ENCODE peak calls at places on chromosomes 3 and 15, in ten cellular contexts. B is cardiac fibroblast, V is dorsolateral prefrontal cortex, T is Peyer's patch, P is astrocyte of the spinal cord, U is upper lobe of left lung, S is H9, X is tibial artery, H is thoracic aorta, J is tibial nerve. C is an unnamed sample.

GRCh38 chr15:95604634-95605036 is 725.9 kb upstream of the NR2F2 start:
- DNase-seq in B (peak; percentile 97), V (no peak), T (no peak), P (peak; percentile 85), U (no peak), S (no peak), X (no peak), H (no peak), J (peak; percentile 30), C (no peak)

GRCh38 chr3:149016242-149016641 is 24.9 kb downstream of the GYG1 start:
- DNase-seq in B (no peak), V (no peak), T (no peak), P (no peak), U (no peak), S (no peak), X (no peak), H (no peak), J (no peak), C (no peak)

GRCh38 chr3:142500211-142500610 is 52.4 kb upstream of the XRN1 start:
- DNase-seq in B (no peak), V (no peak), T (no peak), P (no peak), U (no peak), S (no peak), X (no peak), H (no peak), J (no peak), C (no peak)

GRCh38 chr15:45023659-45024320 is 795 bp downstream of the SORD start:
- DNase-seq in B (peak; percentile 18), V (no peak), T (no peak), P (peak; percentile 32), U (no peak), S (no peak), X (no peak), H (no peak), J (no peak), C (no peak)

GRCh38 chr15:50114381-50114780 is 4.7 kb downstream of the ATP8B4 start:
- DNase-seq in B (no peak), V (no peak), T (no peak), P (no peak), U (no peak), S (no peak), X (peak; percentile 51), H (no peak), J (peak; percentile 35), C (no peak)

GRCh38 chr3:177647876-177648275 is 450.6 kb upstream of the TBL1XR1 start:
- DNase-seq in B (no peak), V (no peak), T (peak; percentile 15), P (no peak), U (no peak), S (no peak), X (no peak), H (no peak), J (no peak), C (no peak)

GRCh38 chr3:141386611-141387110 is 18.4 kb downstream of the ZBTB38 start:
- DNase-seq in B (peak; percentile 58), V (peak; percentile 75), T (no peak), P (no peak), U (no peak), S (no peak), X (no peak), H (no peak), J (no peak), C (no peak)

GRCh38 chr3:72258366-72258765 is 473.4 kb upstream of the PROK2 start:
- DNase-seq in B (no peak), V (no peak), T (no peak), P (no peak), U (no peak), S (no peak), X (no peak), H (no peak), J (no peak), C (no peak)

GRCh38 chr15:80423215-80423614 is 19.0 kb downstream of the ARNT2 start:
- DNase-seq in B (no peak), V (no peak), T (no peak), P (peak; percentile 62), U (no peak), S (no peak), X (no peak), H (no peak), J (no peak), C (no peak)

GRCh38 chr15:40097968-40098476 is 10.7 kb downstream of the BMF start:
- DNase-seq in B (peak; percentile 50), V (no peak), T (peak; percentile 71), P (no peak), U (no peak), S (no peak), X (peak; percentile 85), H (no peak), J (peak; percentile 48), C (no peak)

GRCh38 chr3:48591886-48592518 is 3.1 kb downstream of the COL7A1 start:
- DNase-seq in B (no peak), V (no peak), T (no peak), P (no peak), U (peak; percentile 56), S (no peak), X (no peak), H (no peak), J (no peak), C (no peak)

GRCh38 chr3:185561374-185561943 is 9.1 kb upstream of the LIPH start:
- DNase-seq in B (no peak), V (no peak), T (no peak), P (no peak), U (no peak), S (peak; percentile 44), X (no peak), H (no peak), J (no peak), C (peak; percentile 20)

DNA sequence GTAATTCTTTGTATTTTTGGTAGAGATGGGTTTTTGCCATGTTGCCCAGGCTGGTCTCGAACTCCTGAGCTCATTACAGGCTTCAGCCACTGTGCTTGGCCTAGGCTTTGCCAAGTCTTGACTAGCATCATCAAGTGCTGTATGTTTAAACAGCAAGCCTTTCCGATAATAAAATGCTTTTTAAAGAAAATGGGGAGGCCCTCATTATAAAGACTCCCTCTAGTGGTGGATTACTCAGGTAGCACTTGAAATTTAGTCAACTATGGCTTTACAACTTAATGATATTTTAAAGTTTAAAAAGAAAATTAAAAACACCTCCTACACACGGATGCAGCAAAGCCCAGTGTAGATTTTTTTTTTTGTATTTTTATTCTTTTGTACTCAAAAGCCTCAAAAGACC is 213.6 kb downstream of the GAP43 start:
- DNase-seq in B (peak; percentile 45), V (no peak), T (no peak), P (peak; percentile 14), U (no peak), S (no peak), X (no peak), H (no peak), J (no peak), C (no peak)
- TF ChIP-seq CTCF in B (peak; percentile 74), V (peak; percentile 45), T (peak; percentile 26), P (peak; percentile 61), U (no peak), S (peak; percentile 84), X (no peak), H (peak; percentile 39), J (peak; percentile 21), C (peak; percentile 77)

GRCh38 chr3:124850633-124851032 is 36.5 kb downstream of the ITGB5 start:
- DNase-seq in B (peak; percentile 59), V (no peak), T (no peak), P (peak; percentile 68), U (no peak), S (no peak), X (peak; percentile 69), H (no peak), J (no peak), C (no peak)

GRCh38 chr3:124850212-124850611 is 37.0 kb downstream of the ITGB5 start:
- DNase-seq in B (no peak), V (no peak), T (no peak), P (peak; percentile 21), U (no peak), S (no peak), X (no peak), H (no peak), J (no peak), C (no peak)

GRCh38 chr3:124851136-124851535 is 36.0 kb downstream of the ITGB5 start:
- DNase-seq in B (peak; percentile 67), V (no peak), T (no peak), P (peak; percentile 16), U (no peak), S (no peak), X (no peak), H (no peak), J (no peak), C (no peak)

GRCh38 chr3:124853446-124853845 is 33.7 kb downstream of the ITGB5 start:
- DNase-seq in B (no peak), V (no peak), T (no peak), P (no peak), U (no peak), S (no peak), X (no peak), H (no peak), J (no peak), C (no peak)

GRCh38 chr3:124851905-124852304 is 35.3 kb downstream of the ITGB5 start:
- DNase-seq in B (no peak), V (no peak), T (no peak), P (no peak), U (no peak), S (no peak), X (no peak), H (no peak), J (no peak), C (no peak)
- TF ChIP-seq CTCF in B (no peak), V (no peak), T (no peak), P (no peak), U (no peak), S (no peak), X (no peak), H (no peak), J (no peak), C (no peak)

DNA sequence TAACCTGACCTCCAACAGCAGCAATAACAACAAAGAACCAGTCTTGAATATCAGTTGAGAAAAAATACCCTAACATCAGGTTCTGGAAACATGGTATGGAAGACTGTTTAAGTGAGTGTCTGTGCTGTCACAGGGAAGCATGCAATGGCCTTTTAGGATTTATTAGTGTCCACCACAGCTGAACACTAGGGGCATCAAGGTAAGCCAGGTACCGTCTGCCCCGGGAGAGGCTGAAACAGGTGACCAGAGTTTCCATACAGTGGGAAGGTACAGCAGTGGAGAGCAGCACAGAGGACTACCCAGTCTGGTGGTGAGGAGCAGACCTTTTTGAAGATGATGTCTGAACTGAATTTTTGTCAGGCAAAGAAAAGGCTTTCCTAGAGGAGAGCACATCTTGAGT is 18.4 kb downstream of the ZDHHC23 start:
- DNase-seq in B (no peak), V (no peak), T (no peak), P (no peak), U (no peak), S (no peak), X (no peak), H (no peak), J (no peak), C (no peak)
- TF ChIP-seq CTCF in B (no peak), V (no peak), T (no peak), P (no peak), U (no peak), S (peak; percentile 49), X (no peak), H (no peak), J (no peak), C (no peak)

DNA sequence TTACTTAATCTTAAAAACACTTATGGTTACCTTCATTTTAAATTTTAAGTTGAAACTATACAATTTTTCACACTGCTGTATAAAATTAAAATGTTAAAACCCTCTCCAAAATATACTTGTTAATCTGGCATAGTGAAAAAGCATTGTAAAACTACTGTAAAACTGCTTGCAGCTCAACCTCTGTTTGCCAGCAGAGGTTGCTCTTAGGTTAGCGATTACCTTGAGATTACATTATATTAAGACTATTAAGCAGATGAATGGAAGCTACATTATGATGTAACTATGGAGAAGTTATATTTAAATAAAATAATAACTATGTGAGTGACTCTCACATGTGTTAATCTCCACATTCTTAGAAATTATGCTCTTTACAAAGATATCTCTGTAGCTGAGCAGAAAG is 143.6 kb upstream of the SLITRK3 start:
- DNase-seq in B (peak; percentile 5), V (no peak), T (no peak), P (peak; percentile 35), U (no peak), S (no peak), X (no peak), H (no peak), J (no peak), C (no peak)
- TF ChIP-seq CTCF in B (no peak), V (no peak), T (peak; percentile 38), P (peak; percentile 48), U (no peak), S (peak; percentile 60), X (no peak), H (no peak), J (no peak), C (peak; percentile 60)